ENCODE peak calls at places on chromosomes 3 and 15, in six cellular contexts. M, W, U, L, B and Z are unnamed samples.
A peak's percentile ranks its signal among the peaks of the same experiment; 100 is the strongest.

GRCh38 chr15:76150971-76151598 is 91.3 kb downstream of the TMEM266 start:
- DNase-seq in M (peak; percentile 84), W (peak; percentile 79), U (peak; percentile 87), L (peak; percentile 91), B (peak; percentile 68), Z (no peak)

GRCh38 chr3:170499562-170500156 is 81.0 kb downstream of the CLDN11 start:
- DNase-seq in M (no peak), W (no peak), U (peak; percentile 78), L (peak; percentile 65), B (peak; percentile 19), Z (no peak)

GRCh38 chr15:76012021-76012551 is at the start of gene NRG4:
- DNase-seq in M (peak; percentile 53), W (no peak), U (peak; percentile 36), L (no peak), B (peak; percentile 34), Z (no peak)

GRCh38 chr3:156605686-156606605 is 51.0 kb upstream of the SSR3 start:
- DNase-seq in M (peak; percentile 74), W (peak; percentile 90), U (peak; percentile 47), L (peak; percentile 94), B (no peak), Z (no peak)

GRCh38 chr3:59919581-59919980 is 869.8 kb upstream of the CFAP20DC start:
- DNase-seq in M (no peak), W (no peak), U (no peak), L (no peak), B (no peak), Z (no peak)

GRCh38 chr3:77149382-77149781 is 109.5 kb downstream of the ROBO2 start:
- DNase-seq in M (no peak), W (no peak), U (no peak), L (no peak), B (no peak), Z (no peak)

GRCh38 chr3:71101581-71101980 is 481.9 kb downstream of the FOXP1 start:
- DNase-seq in M (no peak), W (no peak), U (no peak), L (peak; percentile 44), B (no peak), Z (no peak)

GRCh38 chr3:129260606-129261005 is 11.2 kb downstream of the COPG1 start:
- DNase-seq in M (no peak), W (peak; percentile 37), U (no peak), L (no peak), B (no peak), Z (no peak)

GRCh38 chr15:58053236-58054153 is 12.0 kb downstream of the ALDH1A2 start:
- DNase-seq in M (no peak), W (no peak), U (no peak), L (no peak), B (no peak), Z (no peak)

GRCh38 chr3:127545711-127546457 is 44.6 kb downstream of the TPRA1 start:
- DNase-seq in M (peak; percentile 56), W (no peak), U (no peak), L (no peak), B (no peak), Z (no peak)

GRCh38 chr3:172076212-172076611 is 36.8 kb downstream of the FNDC3B start:
- DNase-seq in M (no peak), W (no peak), U (no peak), L (no peak), B (no peak), Z (no peak)

GRCh38 chr15:43991235-43991634 is 164.4 kb downstream of the WDR76 start:
- DNase-seq in M (no peak), W (no peak), U (no peak), L (no peak), B (no peak), Z (no peak)

GRCh38 chr3:85783331-85783730 is 824.5 kb downstream of the CADM2 start:
- DNase-seq in M (no peak), W (no peak), U (no peak), L (no peak), B (peak; percentile 4), Z (no peak)

GRCh38 chr3:171811059-171811912 is 1.0 kb upstream of the PLD1 start:
- DNase-seq in M (no peak), W (no peak), U (no peak), L (peak; percentile 96), B (peak; percentile 89), Z (peak; percentile 86)

GRCh38 chr15:96869122-96869521 is 538.6 kb downstream of the NR2F2 start:
- DNase-seq in M (no peak), W (no peak), U (no peak), L (peak; percentile 34), B (no peak), Z (no peak)